ENCODE peak calls at places on chromosomes 1 and 21, in nine cellular contexts. S is adrenal gland, W is prostate gland, E is fibroblast of the aortic adventitia, A is tibial artery, F is mesothelial cell of epicardium, D is fibroblast of pulmonary artery, P is mucosa of descending colon, I is hepatocyte. V is an unnamed sample.

GRCh38 chr1:12529640-12530174 is 88.3 kb downstream of the DHRS3 start:
- DNase-seq in S (no peak), W (no peak), E (no peak), A (no peak), F (no peak), D (no peak), P (no peak), I (no peak), V (no peak)

GRCh38 chr1:109719337-109719837 is 7.3 kb downstream of the GSTM5 start:
- DNase-seq in S (no peak), W (no peak), E (peak), A (no peak), F (no peak), D (peak), P (no peak), I (no peak), V (no peak)

GRCh38 chr1:116036255-116036654 is 59.9 kb downstream of the SLC22A15 start:
- DNase-seq in S (no peak), W (no peak), E (no peak), A (no peak), F (no peak), D (no peak), P (no peak), I (no peak), V (no peak)

GRCh38 chr1:172883844-172884243 is 166.9 kb downstream of the TNFSF18 start:
- DNase-seq in S (no peak), W (no peak), E (no peak), A (no peak), F (no peak), D (no peak), P (no peak), I (no peak), V (no peak)

GRCh38 chr1:110057963-110058518 is 12.4 kb downstream of the ALX3 start:
- DNase-seq in S (no peak), W (no peak), E (no peak), A (no peak), F (no peak), D (no peak), P (no peak), I (no peak), V (no peak)

GRCh38 chr1:208182880-208183279 is 61.3 kb downstream of the PLXNA2 start:
- DNase-seq in S (no peak), W (no peak), E (no peak), A (no peak), F (no peak), D (no peak), P (peak), I (no peak), V (no peak)

GRCh38 chr1:236543065-236543669 is 19.4 kb downstream of the LGALS8 start:
- DNase-seq in S (no peak), W (no peak), E (no peak), A (no peak), F (no peak), D (no peak), P (no peak), I (no peak), V (no peak)

GRCh38 chr1:59730759-59731478 is 83.8 kb upstream of the HOOK1 start:
- DNase-seq in S (peak), W (peak), E (peak), A (peak), F (no peak), D (peak), P (peak), I (peak), V (peak)

GRCh38 chr1:109167114-109167513 is 46.6 kb upstream of the SARS1 start:
- DNase-seq in S (no peak), W (no peak), E (no peak), A (no peak), F (no peak), D (peak), P (no peak), I (no peak), V (no peak)

GRCh38 chr1:32448773-32449456 is 16.0 kb upstream of the ZBTB8B start:
- DNase-seq in S (no peak), W (no peak), E (peak), A (no peak), F (no peak), D (peak), P (no peak), I (peak), V (peak)

GRCh38 chr1:201443747-201444146 is 22.2 kb upstream of the TNNI1 start:
- DNase-seq in S (no peak), W (no peak), E (no peak), A (no peak), F (no peak), D (no peak), P (no peak), I (no peak), V (no peak)

GRCh38 chr1:156096640-156097391 is 14.6 kb upstream of the MEX3A start:
- DNase-seq in S (peak), W (peak), E (peak), A (peak), F (peak), D (peak), P (peak), I (peak), V (peak)

GRCh38 chr1:184408580-184408979 is 21.8 kb downstream of the C1orf21 start:
- DNase-seq in S (no peak), W (no peak), E (no peak), A (no peak), F (no peak), D (no peak), P (no peak), I (no peak), V (no peak)

GRCh38 chr1:237393632-237394031 is 351.6 kb downstream of the RYR2 start:
- DNase-seq in S (no peak), W (no peak), E (no peak), A (no peak), F (no peak), D (no peak), P (no peak), I (no peak), V (no peak)

GRCh38 chr1:36322786-36323635 is 434 bp downstream of the EVA1B start:
- DNase-seq in S (no peak), W (no peak), E (peak), A (peak), F (no peak), D (peak), P (peak), I (peak), V (peak)

GRCh38 chr1:200367841-200368534 is 41.8 kb downstream of the ZNF281 start:
- DNase-seq in S (no peak), W (no peak), E (peak), A (no peak), F (no peak), D (peak), P (no peak), I (no peak), V (no peak)

GRCh38 chr21:46120301-46121285 is 22.7 kb downstream of the COL6A2 start:
- DNase-seq in S (peak), W (no peak), E (no peak), A (no peak), F (peak), D (no peak), P (no peak), I (no peak), V (no peak)

GRCh38 chr1:175338447-175339135 is 146.0 kb upstream of the KIAA0040 start:
- DNase-seq in S (peak), W (no peak), E (no peak), A (no peak), F (no peak), D (no peak), P (peak), I (peak), V (peak)

GRCh38 chr1:201539561-201540404 is 856 bp downstream of the NAV1 start:
- DNase-seq in S (peak), W (no peak), E (peak), A (peak), F (no peak), D (peak), P (no peak), I (peak), V (no peak)

GRCh38 chr1:245272676-245273075 is 117.9 kb downstream of the KIF26B start:
- DNase-seq in S (no peak), W (no peak), E (no peak), A (no peak), F (no peak), D (no peak), P (no peak), I (no peak), V (no peak)

GRCh38 chr21:31531967-31532366 is 127.5 kb upstream of the SOD1 start:
- DNase-seq in S (no peak), W (no peak), E (no peak), A (no peak), F (no peak), D (no peak), P (no peak), I (no peak), V (no peak)

GRCh38 chr1:36458910-36459309 is 5.3 kb downstream of the MRPS15 start:
- DNase-seq in S (no peak), W (no peak), E (no peak), A (no peak), F (no peak), D (no peak), P (no peak), I (no peak), V (no peak)

GRCh38 chr1:154975409-154976205 is 1.1 kb downstream of the CKS1B start:
- DNase-seq in S (peak), W (peak), E (peak), A (no peak), F (no peak), D (peak), P (peak), I (peak), V (no peak)

GRCh38 chr1:230232352-230232751 is 165.3 kb downstream of the GALNT2 start:
- DNase-seq in S (no peak), W (no peak), E (peak), A (no peak), F (no peak), D (peak), P (no peak), I (no peak), V (no peak)

GRCh38 chr1:193109619-193110018 is 4.4 kb upstream of the GLRX2 start:
- DNase-seq in S (no peak), W (no peak), E (no peak), A (no peak), F (no peak), D (no peak), P (no peak), I (no peak), V (no peak)

GRCh38 chr1:152110365-152110859 is 4.8 kb downstream of the TCHH start:
- DNase-seq in S (no peak), W (peak), E (peak), A (no peak), F (no peak), D (peak), P (peak), I (peak), V (peak)

GRCh38 chr1:147084273-147085096 is 87.8 kb downstream of the PRKAB2 start:
- DNase-seq in S (peak), W (peak), E (peak), A (peak), F (no peak), D (peak), P (peak), I (peak), V (peak)

GRCh38 chr1:246988316-246988715 is 19.5 kb downstream of the ZNF695 start:
- DNase-seq in S (no peak), W (no peak), E (no peak), A (no peak), F (no peak), D (no peak), P (no peak), I (no peak), V (no peak)

GRCh38 chr1:198879711-198880306 is 241.0 kb downstream of the PTPRC start:
- DNase-seq in S (no peak), W (no peak), E (peak), A (no peak), F (no peak), D (no peak), P (no peak), I (no peak), V (no peak)

GRCh38 chr1:207644852-207645631 is at the start of gene CR1L:
- DNase-seq in S (peak), W (peak), E (peak), A (peak), F (no peak), D (peak), P (peak), I (peak), V (peak)

GRCh38 chr1:15005116-15005515 is 148.4 kb upstream of the TMEM51 start:
- DNase-seq in S (peak), W (no peak), E (peak), A (no peak), F (no peak), D (no peak), P (no peak), I (no peak), V (no peak)

GRCh38 chr1:50873458-50874187 is 86.4 kb downstream of the FAF1 start:
- DNase-seq in S (peak), W (peak), E (peak), A (peak), F (no peak), D (peak), P (peak), I (peak), V (peak)

GRCh38 chr1:238895911-238896310 is 490.5 kb upstream of the CHRM3 start:
- DNase-seq in S (no peak), W (no peak), E (no peak), A (no peak), F (no peak), D (no peak), P (no peak), I (no peak), V (peak)

GRCh38 chr1:45682942-45683341 is 3.4 kb downstream of the GPBP1L1 start:
- DNase-seq in S (no peak), W (no peak), E (no peak), A (no peak), F (no peak), D (no peak), P (no peak), I (no peak), V (no peak)

GRCh38 chr21:46183910-46184624 is at the start of gene SPATC1L:
- DNase-seq in S (peak), W (peak), E (peak), A (no peak), F (no peak), D (peak), P (peak), I (peak), V (no peak)

GRCh38 chr1:13825033-13825432 is 125.0 kb downstream of the PRDM2 start:
- DNase-seq in S (peak), W (no peak), E (peak), A (no peak), F (no peak), D (no peak), P (no peak), I (no peak), V (no peak)

GRCh38 chr1:42422672-42423236 is 33.1 kb downstream of the ZMYND12 start:
- DNase-seq in S (no peak), W (no peak), E (no peak), A (no peak), F (no peak), D (no peak), P (no peak), I (no peak), V (no peak)

GRCh38 chr1:151611288-151611790 is 511 bp upstream of the SNX27 start:
- DNase-seq in S (peak), W (peak), E (peak), A (peak), F (no peak), D (peak), P (peak), I (peak), V (peak)

GRCh38 chr1:115330480-115331013 is 7.5 kb downstream of the NGF start:
- DNase-seq in S (no peak), W (no peak), E (peak), A (peak), F (no peak), D (peak), P (no peak), I (peak), V (no peak)

GRCh38 chr1:24861821-24862727 is 68.0 kb downstream of the RUNX3 start:
- DNase-seq in S (no peak), W (no peak), E (peak), A (no peak), F (no peak), D (peak), P (peak), I (peak), V (no peak)
- TF ChIP-seq CTCF in S (no peak), W (no peak), E (peak), A (no peak), F (no peak), D (peak), P (no peak), I (peak), V (no peak)

DNA sequence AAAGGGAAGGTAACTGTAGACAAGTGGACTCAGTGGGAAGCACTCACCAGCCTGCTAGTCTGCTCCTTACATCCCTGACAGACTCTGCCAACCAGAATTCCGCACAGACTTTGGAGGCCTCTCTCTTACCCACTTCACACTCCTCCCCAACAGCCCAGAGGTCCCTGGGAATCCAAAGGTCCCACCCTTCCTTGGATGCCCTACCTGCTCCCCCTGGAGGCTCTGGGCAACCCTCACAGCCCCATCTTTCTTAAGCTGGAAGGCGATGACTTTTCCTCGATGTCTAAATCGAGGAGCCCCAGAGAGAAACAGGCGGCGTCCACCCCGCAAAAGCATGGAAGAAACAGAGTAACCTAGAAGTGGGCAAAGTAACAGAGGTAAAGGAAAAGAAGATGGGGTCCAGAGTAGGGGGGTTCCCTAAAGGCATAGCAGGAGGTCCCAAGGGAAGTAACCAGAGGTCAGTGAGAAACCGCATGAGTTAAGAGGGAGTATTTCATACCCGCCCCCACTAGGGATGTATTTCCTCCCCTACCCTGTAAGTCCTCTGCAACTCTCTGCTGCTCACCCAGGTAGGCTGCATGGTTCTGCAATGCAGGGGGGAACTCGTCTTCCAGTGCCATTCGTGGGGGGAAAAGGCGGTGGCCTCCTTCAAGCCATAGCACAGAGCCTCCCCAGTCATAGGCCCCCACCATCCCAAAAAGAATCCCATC is 8.4 kb downstream of the ITGA10 start:
- DNase-seq in S (peak), W (no peak), E (no peak), A (no peak), F (no peak), D (no peak), P (no peak), I (no peak), V (no peak)
- TF ChIP-seq CTCF in S (no peak), W (no peak), E (no peak), A (no peak), F (no peak), D (no peak), P (no peak), I (no peak), V (no peak)

DNA sequence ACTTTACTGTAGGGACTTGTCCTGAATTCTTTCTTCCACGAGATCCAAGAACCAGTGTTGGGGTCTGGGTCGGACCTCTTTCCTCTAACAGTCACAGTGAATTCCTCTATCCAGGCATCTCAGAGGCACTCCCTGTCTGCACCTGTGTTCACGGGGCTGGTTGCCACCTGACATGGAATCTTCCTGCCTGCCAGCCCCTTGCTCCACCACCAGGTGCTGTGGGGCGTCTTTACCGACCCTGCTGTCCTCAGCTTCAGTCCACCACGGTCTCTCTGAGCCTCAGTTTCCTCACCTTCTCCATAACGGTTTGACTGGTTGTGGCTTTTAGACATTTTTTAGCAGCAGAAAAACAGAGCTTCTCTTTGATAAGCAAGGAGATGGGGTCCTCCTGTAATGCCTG is 62.7 kb downstream of the SDC3 start:
- DNase-seq in S (no peak), W (no peak), E (no peak), A (no peak), F (no peak), D (no peak), P (no peak), I (no peak), V (no peak)
- TF ChIP-seq CTCF in S (no peak), W (no peak), E (peak), A (no peak), F (no peak), D (no peak), P (no peak), I (no peak), V (no peak)

GRCh38 chr21:42496120-42496838 is at the start of gene RSPH1:
- DNase-seq in S (peak), W (peak), E (peak), A (peak), F (peak), D (peak), P (peak), I (peak), V (peak)
- TF ChIP-seq CTCF in S (no peak), W (no peak), E (no peak), A (no peak), F (no peak), D (no peak), P (peak), I (no peak), V (no peak)

GRCh38 chr21:16454371-16454770 is 724.6 kb downstream of the USP25 start:
- DNase-seq in S (no peak), W (no peak), E (peak), A (no peak), F (no peak), D (peak), P (no peak), I (no peak), V (no peak)
- TF ChIP-seq CTCF in S (peak), W (no peak), E (peak), A (peak), F (no peak), D (peak), P (no peak), I (peak), V (no peak)

GRCh38 chr1:212699839-212700596 is at the start of gene BATF3:
- DNase-seq in S (peak), W (no peak), E (no peak), A (peak), F (peak), D (no peak), P (peak), I (peak), V (peak)

GRCh38 chr1:212700892-212701819 is 1.5 kb upstream of the BATF3 start:
- DNase-seq in S (peak), W (peak), E (peak), A (peak), F (no peak), D (peak), P (peak), I (peak), V (peak)

GRCh38 chr1:212698467-212699103 is 1.1 kb downstream of the BATF3 start:
- DNase-seq in S (peak), W (no peak), E (no peak), A (no peak), F (no peak), D (no peak), P (no peak), I (no peak), V (no peak)

GRCh38 chr1:212700597-212700891 is 904 bp upstream of the BATF3 start:
- DNase-seq in S (peak), W (no peak), E (no peak), A (no peak), F (no peak), D (no peak), P (no peak), I (no peak), V (no peak)

GRCh38 chr1:212699104-212699838 is 369 bp downstream of the BATF3 start:
- DNase-seq in S (peak), W (no peak), E (no peak), A (peak), F (no peak), D (peak), P (peak), I (peak), V (peak)
- TF ChIP-seq CTCF in S (peak), W (peak), E (peak), A (no peak), F (peak), D (peak), P (peak), I (peak), V (peak)

V was measured in Calu3.